ENCODE peak calls at places on chromosome 2, in ten cellular contexts. I is mammary epithelial cell; V is colonic mucosa; U is GM23248; A is activated naive CD8-positive, alpha-beta T cell treated with anti-CD3 and anti-CD28 coated beads for 36 hours; P is memory B cell; B is sciatic nerve; T is H4; F is mesenteric fat pad; C is progenitor cell of endocrine pancreas. L is an unnamed sample.

GRCh38 chr2:225995788-225996476 is 596.4 kb downstream of the NYAP2 start:
- DNase-seq in I (peak), V (no peak), U (peak), A (no peak), P (no peak), B (no peak), T (peak), F (no peak), C (no peak), L (peak)

GRCh38 chr2:202171246-202171833 is 67.1 kb downstream of the SUMO1 start:
- DNase-seq in I (no peak), V (no peak), U (peak), A (peak), P (no peak), B (no peak), T (no peak), F (peak), C (no peak), L (no peak)

GRCh38 chr2:15031745-15032240 is 399.3 kb downstream of the LRATD1 start:
- DNase-seq in I (no peak), V (no peak), U (no peak), A (no peak), P (no peak), B (no peak), T (no peak), F (no peak), C (no peak), L (no peak)

GRCh38 chr2:129760669-129761068 is 218.8 kb upstream of the RAB6C start:
- DNase-seq in I (no peak), V (no peak), U (no peak), A (no peak), P (no peak), B (no peak), T (no peak), F (peak), C (no peak), L (no peak)

GRCh38 chr2:32812316-32812715 is 134.4 kb upstream of the LTBP1 start:
- DNase-seq in I (no peak), V (no peak), U (no peak), A (no peak), P (no peak), B (no peak), T (no peak), F (no peak), C (no peak), L (peak)

GRCh38 chr2:85457877-85458316 is 39.4 kb downstream of the SH2D6 start:
- DNase-seq in I (peak), V (peak), U (peak), A (no peak), P (no peak), B (no peak), T (no peak), F (no peak), C (no peak), L (no peak)

GRCh38 chr2:147867050-147867449 is 22.2 kb downstream of the ACVR2A start:
- DNase-seq in I (no peak), V (no peak), U (no peak), A (no peak), P (no peak), B (no peak), T (no peak), F (no peak), C (no peak), L (no peak)

GRCh38 chr2:211085056-211085680 is 528.8 kb downstream of the CPS1 start:
- DNase-seq in I (peak), V (peak), U (peak), A (no peak), P (no peak), B (no peak), T (no peak), F (no peak), C (no peak), L (peak)

GRCh38 chr2:95525294-95526035 is 40.9 kb upstream of the TRIM43B start:
- DNase-seq in I (no peak), V (peak), U (peak), A (no peak), P (no peak), B (no peak), T (no peak), F (no peak), C (no peak), L (no peak)

GRCh38 chr2:159010963-159011362 is 42.5 kb downstream of the TANC1 start:
- DNase-seq in I (peak), V (no peak), U (peak), A (no peak), P (no peak), B (no peak), T (no peak), F (no peak), C (no peak), L (no peak)

GRCh38 chr2:26847663-26848335 is at the start of gene DPYSL5:
- DNase-seq in I (no peak), V (no peak), U (no peak), A (peak), P (peak), B (no peak), T (peak), F (no peak), C (peak), L (peak)

GRCh38 chr2:152423684-152424083 is 88.7 kb downstream of the FMNL2 start:
- DNase-seq in I (no peak), V (no peak), U (no peak), A (no peak), P (no peak), B (no peak), T (no peak), F (no peak), C (no peak), L (no peak)

GRCh38 chr2:235654115-235654514 is 160.3 kb downstream of the AGAP1 start:
- DNase-seq in I (no peak), V (no peak), U (peak), A (no peak), P (no peak), B (no peak), T (no peak), F (no peak), C (no peak), L (no peak)

GRCh38 chr2:237427807-237428506 is 14.0 kb upstream of the COL6A3 start:
- DNase-seq in I (peak), V (no peak), U (no peak), A (peak), P (no peak), B (no peak), T (no peak), F (peak), C (no peak), L (no peak)

GRCh38 chr2:188028739-188029138 is 262.9 kb upstream of the GULP1 start:
- DNase-seq in I (no peak), V (no peak), U (no peak), A (no peak), P (no peak), B (no peak), T (no peak), F (no peak), C (no peak), L (no peak)

GRCh38 chr2:238024986-238025385 is 35.8 kb upstream of the SCLY start:
- DNase-seq in I (peak), V (peak), U (peak), A (peak), P (no peak), B (no peak), T (no peak), F (no peak), C (no peak), L (no peak)

GRCh38 chr2:142347751-142348150 is 216.9 kb upstream of the LRP1B start:
- DNase-seq in I (peak), V (no peak), U (no peak), A (no peak), P (no peak), B (no peak), T (no peak), F (no peak), C (no peak), L (no peak)

GRCh38 chr2:68569604-68570003 is 73.8 kb upstream of the PROKR1 start:
- DNase-seq in I (peak), V (no peak), U (peak), A (no peak), P (no peak), B (no peak), T (no peak), F (no peak), C (no peak), L (no peak)

GRCh38 chr2:174312581-174313234 is 22.0 kb upstream of the SP9 start:
- DNase-seq in I (no peak), V (no peak), U (no peak), A (no peak), P (no peak), B (no peak), T (no peak), F (no peak), C (no peak), L (peak)